ENCODE peak calls at places on chromosome 5, in six cellular contexts. T is prostate gland, C is adrenal gland, S is transverse colon, N is suprapubic skin, Y is spleen. V is an unnamed sample. For H3K27me3, the result is how much of the 10 kb centered on the place peaks cover.

GRCh38 chr5:174910245-174910737 is 185.9 kb downstream of the MSX2 start:
- DNase-seq in T (peak), C (peak), S (peak), N (no peak), Y (peak), V (peak)

GRCh38 chr5:16493261-16493660 is 27.7 kb upstream of the ZNF622 start:
- DNase-seq in T (peak), C (no peak), S (no peak), N (no peak), Y (no peak), V (no peak)

GRCh38 chr5:96483878-96484277 is 50.8 kb upstream of the PCSK1 start:
- DNase-seq in T (no peak), C (no peak), S (no peak), N (no peak), Y (no peak), V (no peak)

GRCh38 chr5:79695501-79695900 is 5.9 kb downstream of the CMYA5 start:
- DNase-seq in T (no peak), C (no peak), S (no peak), N (no peak), Y (no peak), V (no peak)

GRCh38 chr5:143279698-143280097 is 123.8 kb downstream of the NR3C1 start:
- DNase-seq in T (no peak), C (no peak), S (no peak), N (no peak), Y (no peak), V (no peak)

GRCh38 chr5:123474238-123474637 is 37.7 kb upstream of the CSNK1G3 start:
- DNase-seq in T (no peak), C (no peak), S (no peak), N (no peak), Y (no peak), V (no peak)

GRCh38 chr5:177204281-177204680 is 70.7 kb downstream of the NSD1 start:
- DNase-seq in T (no peak), C (no peak), S (no peak), N (no peak), Y (no peak), V (no peak)

GRCh38 chr5:172403191-172403794 is 51.0 kb downstream of the SH3PXD2B start:
- DNase-seq in T (peak), C (peak), S (peak), N (no peak), Y (no peak), V (peak)

GRCh38 chr5:131305906-131306305 is 42.1 kb downstream of the CDC42SE2 start:
- DNase-seq in T (no peak), C (no peak), S (no peak), N (no peak), Y (no peak), V (no peak)

GRCh38 chr5:124922255-124922975 is 176.0 kb upstream of the ZNF608 start:
- DNase-seq in T (no peak), C (no peak), S (no peak), N (no peak), Y (no peak), V (no peak)

GRCh38 chr5:14665110-14665822 is 748 bp downstream of the OTULIN start:
- DNase-seq in T (peak), C (peak), S (peak), N (no peak), Y (peak), V (no peak)

GRCh38 chr5:178991190-178992145 is 3.7 kb downstream of the GRM6 start:
- DNase-seq in T (no peak), C (no peak), S (no peak), N (no peak), Y (peak), V (no peak)

GRCh38 chr5:139297439-139298133 is 4.0 kb downstream of the MATR3 start:
- DNase-seq in T (no peak), C (no peak), S (no peak), N (no peak), Y (no peak), V (no peak)
- H3K4me3 ChIP-seq in T (no peak), C (no peak), S (no peak), N (no peak), Y (no peak), V (no peak)

GRCh38 chr5:6765612-6766525 is 52.6 kb downstream of the TENT4A start:
- DNase-seq in T (peak), C (peak), S (peak), N (no peak), Y (peak), V (peak)
- TF ChIP-seq POLR2A in T (no peak), C (no peak), S (no peak), N (no peak), Y (no peak), V (no peak)

DNA sequence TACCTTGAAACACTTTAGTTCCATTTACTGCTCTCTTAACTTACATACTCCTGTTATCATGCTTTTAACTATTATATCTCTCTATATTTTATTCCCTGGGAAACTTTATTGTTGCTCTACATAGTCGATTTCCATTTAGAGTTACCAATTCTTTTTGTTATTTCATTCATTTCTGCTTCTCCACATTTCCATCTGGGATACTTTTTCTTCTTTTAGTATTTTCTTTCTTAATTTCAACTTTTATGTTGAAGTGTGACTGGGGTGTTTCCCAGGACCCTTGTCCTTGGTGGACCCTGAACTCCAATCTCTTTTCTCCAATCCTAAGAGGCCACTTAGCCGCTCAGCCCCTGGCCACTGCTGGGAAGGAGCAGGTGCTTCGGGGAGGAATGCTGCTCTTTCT is 36.0 kb downstream of the PSD2 start:
- DNase-seq in T (no peak), C (no peak), S (no peak), N (no peak), Y (no peak), V (peak)
- H3K27me3 ChIP-seq in T (under half), C (under half), S (under half), N (under half), Y (under half), V (under half)

DNA sequence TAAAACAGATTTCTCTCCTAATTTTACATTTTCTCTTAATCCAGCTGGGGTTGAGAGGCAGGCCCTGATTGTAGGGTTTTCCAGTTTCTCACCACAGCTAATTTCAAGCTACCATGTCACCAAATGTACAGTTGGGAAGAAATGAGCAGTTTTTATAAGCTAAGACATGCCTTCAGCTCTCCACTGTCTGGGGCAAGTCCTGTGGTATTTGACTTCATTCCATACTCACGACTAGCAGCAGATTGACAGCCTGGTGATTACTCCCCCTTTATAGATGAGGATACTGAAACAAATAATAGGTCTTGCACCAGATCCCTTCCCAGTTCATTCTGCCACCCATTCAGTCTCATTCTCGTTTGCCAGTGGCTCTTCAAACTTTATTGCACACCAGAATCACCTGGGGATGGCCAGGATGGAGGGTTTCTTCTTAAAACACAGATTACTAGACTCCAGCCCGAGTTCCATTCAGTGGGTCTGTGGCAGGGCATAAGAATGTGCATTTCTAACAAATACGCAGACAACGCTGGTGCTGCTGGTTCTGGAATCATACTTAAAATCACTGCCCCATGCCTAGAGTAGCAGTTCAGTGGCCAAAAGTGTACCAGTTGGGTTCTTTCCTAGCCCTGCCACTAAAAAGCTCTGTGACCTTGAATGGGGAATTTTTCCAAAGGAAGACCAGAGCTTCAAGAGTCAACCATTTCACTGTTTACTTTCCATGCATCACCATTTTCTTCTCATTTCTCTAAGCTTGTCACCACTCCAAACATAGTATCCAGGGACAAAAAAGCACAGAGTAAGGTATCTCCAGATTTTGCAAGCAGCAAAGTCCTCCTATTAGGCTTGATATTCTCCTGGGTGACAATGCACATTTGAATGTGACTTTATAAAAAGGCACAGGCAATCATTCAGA is 64.3 kb downstream of the CSNK1A1 start:
- DNase-seq in T (no peak), C (no peak), S (no peak), N (no peak), Y (no peak), V (no peak)
- H3K4me3 ChIP-seq in T (no peak), C (no peak), S (no peak), N (no peak), Y (no peak), V (no peak)

GRCh38 chr5:43063731-43064171 is 23.6 kb upstream of the ANXA2R start:
- DNase-seq in T (no peak), C (peak), S (no peak), N (no peak), Y (peak), V (no peak)

GRCh38 chr5:43066799-43067741 is 27.0 kb upstream of the ANXA2R start:
- DNase-seq in T (peak), C (peak), S (peak), N (peak), Y (peak), V (peak)

GRCh38 chr5:43065384-43066230 is 25.5 kb upstream of the ANXA2R start:
- DNase-seq in T (peak), C (peak), S (peak), N (peak), Y (peak), V (peak)

GRCh38 chr5:43068037-43068436 is 27.9 kb upstream of the ANXA2R start:
- DNase-seq in T (no peak), C (no peak), S (no peak), N (no peak), Y (no peak), V (no peak)

GRCh38 chr5:43066231-43066798 is 26.2 kb upstream of the ANXA2R start:
- DNase-seq in T (peak), C (peak), S (peak), N (peak), Y (peak), V (peak)
- TF ChIP-seq POLR2A in T (peak), C (peak), S (peak), N (no peak), Y (peak), V (no peak)

DNA sequence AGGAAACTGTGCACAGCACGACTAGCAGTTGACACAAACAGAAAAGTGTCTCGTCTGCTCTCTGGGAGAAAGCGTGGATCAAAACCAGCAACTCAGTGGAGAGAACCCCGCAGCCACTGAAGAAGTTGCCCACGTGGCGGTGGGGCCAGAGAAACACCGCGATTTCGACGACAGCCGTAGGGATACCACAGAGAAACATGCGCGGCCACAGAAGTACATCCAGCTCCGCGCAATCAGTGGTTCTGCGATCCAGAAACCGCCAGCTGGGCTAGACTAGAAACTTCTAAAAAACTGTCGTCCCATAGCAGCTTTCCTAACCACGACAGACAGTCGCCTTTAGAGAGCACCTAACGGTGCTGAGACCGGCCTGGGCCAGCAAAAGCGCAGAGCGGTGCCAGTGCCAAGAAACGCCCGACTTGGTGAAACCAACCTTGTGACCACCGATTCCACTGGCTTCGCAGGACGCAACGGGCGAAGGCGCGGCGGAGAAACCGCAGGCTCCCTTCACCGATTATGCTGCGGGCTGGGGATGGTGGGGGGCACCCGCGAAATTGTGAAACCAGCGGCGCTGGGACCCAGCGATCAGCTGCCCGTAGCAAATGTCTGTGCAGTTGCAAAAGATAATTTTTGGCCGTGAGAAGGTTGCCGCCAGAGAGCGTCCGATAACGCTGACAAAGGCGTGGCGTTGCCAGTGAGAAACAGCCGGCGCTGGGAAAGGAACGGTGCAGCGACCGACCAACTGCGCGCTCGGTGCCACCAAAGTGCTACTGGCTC is 2.7 kb upstream of the ANXA2R start:
- DNase-seq in T (peak), C (peak), S (peak), N (peak), Y (peak), V (peak)
- H3K27me3 ChIP-seq in T (under half), C (under half), S (half or more), N (half or more), Y (under half), V (under half)

DNA sequence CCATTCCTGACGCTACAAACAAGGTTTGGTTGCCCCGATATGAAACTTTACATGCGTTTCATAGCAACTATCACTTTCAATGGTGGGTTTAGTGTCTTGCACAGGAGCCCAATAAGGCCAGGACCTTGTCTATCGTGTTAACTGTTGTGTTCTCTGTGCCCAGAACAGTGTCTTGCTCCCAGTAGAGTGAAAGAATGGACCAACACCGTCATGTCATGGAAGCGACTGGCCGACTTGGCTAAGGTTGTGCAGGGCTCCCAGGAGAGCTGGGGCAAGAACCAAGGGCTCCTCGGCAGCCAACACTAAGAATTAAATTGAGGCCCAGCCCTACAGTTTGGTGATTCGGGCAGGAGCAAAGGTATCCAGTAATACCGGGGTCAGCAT is 498 bp upstream of the ARHGEF37 start:
- DNase-seq in T (no peak), C (no peak), S (no peak), N (no peak), Y (no peak), V (no peak)
- H3K4me3 ChIP-seq in T (peak), C (no peak), S (peak), N (peak), Y (peak), V (peak)

GRCh38 chr5:108380531-108381021 is 1.3 kb downstream of the FBXL17 start:
- DNase-seq in T (peak), C (peak), S (peak), N (no peak), Y (peak), V (peak)
- TF ChIP-seq POLR2A in T (no peak), C (no peak), S (no peak), N (no peak), Y (no peak), V (no peak)

DNA sequence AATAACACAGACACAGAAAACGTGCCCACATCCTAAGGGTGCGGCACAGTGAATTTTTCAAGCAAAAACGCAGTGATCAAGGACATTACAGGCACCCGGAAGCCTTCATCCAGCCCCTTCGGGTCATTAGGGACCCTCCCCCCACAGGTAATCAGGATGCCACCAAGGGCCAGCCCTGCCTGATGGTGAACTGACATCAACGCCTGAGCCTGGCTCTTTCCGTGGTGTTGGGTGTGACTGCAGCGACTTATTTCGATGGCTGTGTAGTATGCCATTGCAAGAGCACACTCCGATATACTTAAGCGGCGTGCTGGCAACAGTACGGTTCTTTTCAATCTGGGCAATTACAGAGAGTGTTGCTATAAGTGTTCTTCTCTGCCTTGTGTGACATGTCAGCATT is 310.0 kb upstream of the IRX1 start:
- DNase-seq in T (no peak), C (no peak), S (no peak), N (no peak), Y (peak), V (no peak)
- H3K27me3 ChIP-seq in T (under half), C (under half), S (under half), N (under half), Y (under half), V (under half)

GRCh38 chr5:147169846-147170245 is 65.0 kb upstream of the STK32A start:
- DNase-seq in T (no peak), C (peak), S (no peak), N (no peak), Y (no peak), V (no peak)
- H3K4me3 ChIP-seq in T (no peak), C (no peak), S (no peak), N (no peak), Y (no peak), V (no peak)

V was measured in sigmoid colon.